ENCODE peak calls at places on chromosomes 11 and 22, in five cellular contexts. K is lower lobe of right lung, H is left ventricle myocardium inferior, R is coronary artery, C is epithelial cell of proximal tubule. N is an unnamed sample.

GRCh38 chr11:13229136-13229535 is 48.5 kb upstream of the BMAL1 start:
- DNase-seq in K (no peak), H (no peak), R (no peak), C (no peak), N (no peak)

GRCh38 chr11:69249641-69250502 is 44.1 kb upstream of the MYEOV start:
- DNase-seq in K (peak; percentile 75), H (no peak), R (no peak), C (no peak), N (no peak)

GRCh38 chr11:64093233-64094039 is 57.7 kb downstream of the FLRT1 start:
- DNase-seq in K (no peak), H (no peak), R (no peak), C (no peak), N (no peak)

GRCh38 chr11:44857490-44857889 is 93.2 kb downstream of the TP53I11 start:
- DNase-seq in K (no peak), H (peak; percentile 36), R (no peak), C (no peak), N (no peak)

GRCh38 chr22:19868773-19869471 is 14.2 kb upstream of the GNB1L start:
- DNase-seq in K (peak; percentile 36), H (peak; percentile 6), R (no peak), C (no peak), N (peak; percentile 56)

GRCh38 chr11:3890014-3890413 is 34.5 kb downstream of the STIM1 start:
- DNase-seq in K (no peak), H (no peak), R (no peak), C (no peak), N (no peak)

GRCh38 chr11:77086521-77087472 is 15.8 kb upstream of the OMP start:
- DNase-seq in K (peak; percentile 41), H (peak; percentile 11), R (no peak), C (no peak), N (peak; percentile 51)

GRCh38 chr11:115607621-115608191 is 103.5 kb upstream of the CADM1 start:
- DNase-seq in K (no peak), H (peak; percentile 67), R (no peak), C (no peak), N (no peak)

GRCh38 chr11:11027271-11027670 is 169.4 kb upstream of the ZBED5 start:
- DNase-seq in K (no peak), H (no peak), R (no peak), C (no peak), N (no peak)

GRCh38 chr22:49208003-49208402 is 619.7 kb downstream of the BRD1 start:
- DNase-seq in K (no peak), H (no peak), R (peak; percentile 53), C (no peak), N (no peak)

GRCh38 chr11:65215441-65216076 is 33.8 kb downstream of the CAPN1 start:
- DNase-seq in K (no peak), H (no peak), R (no peak), C (no peak), N (no peak)

GRCh38 chr11:2777396-2777795 is 77.6 kb upstream of the KCNQ1OT1 start:
- DNase-seq in K (peak; percentile 14), H (peak; percentile 7), R (peak; percentile 72), C (no peak), N (peak; percentile 65)

GRCh38 chr22:35914665-35915476 is 113.8 kb downstream of the RBFOX2 start:
- DNase-seq in K (no peak), H (no peak), R (no peak), C (peak; percentile 70), N (peak; percentile 64)

GRCh38 chr11:12234216-12234615 is 123.8 kb downstream of the MICAL2 start:
- DNase-seq in K (no peak), H (no peak), R (peak; percentile 86), C (no peak), N (no peak)

GRCh38 chr11:62124186-62125113 is 639 bp downstream of the INCENP start:
- DNase-seq in K (no peak), H (peak; percentile 32), R (peak; percentile 78), C (no peak), N (no peak)

GRCh38 chr22:38316340-38317236 is 645 bp downstream of the CSNK1E start:
- DNase-seq in K (peak; percentile 77), H (peak; percentile 72), R (peak; percentile 86), C (no peak), N (no peak)

GRCh38 chr11:61577383-61578118 is 3.3 kb downstream of the SYT7 start:
- DNase-seq in K (no peak), H (peak; percentile 48), R (no peak), C (no peak), N (no peak)

GRCh38 chr11:130070829-130071205 is 1.1 kb downstream of the APLP2 start:
- DNase-seq in K (peak; percentile 74), H (no peak), R (no peak), C (no peak), N (no peak)

GRCh38 chr11:81071641-81072040 is 1630.8 kb upstream of the TENM4 start:
- DNase-seq in K (no peak), H (no peak), R (no peak), C (no peak), N (no peak)

GRCh38 chr22:49979587-49980264 is 19.2 kb downstream of the PIM3 start:
- DNase-seq in K (peak; percentile 59), H (no peak), R (no peak), C (no peak), N (no peak)

GRCh38 chr11:113397212-113397611 is 9.6 kb downstream of the ANKK1 start:
- DNase-seq in K (no peak), H (no peak), R (peak; percentile 59), C (no peak), N (no peak)

GRCh38 chr11:29328961-29329441 is 687.8 kb downstream of the KCNA4 start:
- DNase-seq in K (no peak), H (no peak), R (no peak), C (no peak), N (peak; percentile 23)
- TF ChIP-seq CTCF in K (peak; percentile 30), H (peak; percentile 48), R (no peak), C (peak; percentile 84), N (peak; percentile 91)

GRCh38 chr22:37225481-37225880 is 13.2 kb upstream of the SSTR3 start:
- DNase-seq in K (no peak), H (no peak), R (no peak), C (no peak), N (no peak)
- TF ChIP-seq CTCF in K (no peak), H (no peak), R (no peak), C (peak; percentile 21), N (peak; percentile 46)

GRCh38 chr11:68056317-68057285 is 17.8 kb downstream of the TCIRG1 start:
- DNase-seq in K (no peak), H (no peak), R (no peak), C (no peak), N (no peak)
- TF ChIP-seq CTCF in K (no peak), H (no peak), R (no peak), C (no peak), N (no peak)

DNA sequence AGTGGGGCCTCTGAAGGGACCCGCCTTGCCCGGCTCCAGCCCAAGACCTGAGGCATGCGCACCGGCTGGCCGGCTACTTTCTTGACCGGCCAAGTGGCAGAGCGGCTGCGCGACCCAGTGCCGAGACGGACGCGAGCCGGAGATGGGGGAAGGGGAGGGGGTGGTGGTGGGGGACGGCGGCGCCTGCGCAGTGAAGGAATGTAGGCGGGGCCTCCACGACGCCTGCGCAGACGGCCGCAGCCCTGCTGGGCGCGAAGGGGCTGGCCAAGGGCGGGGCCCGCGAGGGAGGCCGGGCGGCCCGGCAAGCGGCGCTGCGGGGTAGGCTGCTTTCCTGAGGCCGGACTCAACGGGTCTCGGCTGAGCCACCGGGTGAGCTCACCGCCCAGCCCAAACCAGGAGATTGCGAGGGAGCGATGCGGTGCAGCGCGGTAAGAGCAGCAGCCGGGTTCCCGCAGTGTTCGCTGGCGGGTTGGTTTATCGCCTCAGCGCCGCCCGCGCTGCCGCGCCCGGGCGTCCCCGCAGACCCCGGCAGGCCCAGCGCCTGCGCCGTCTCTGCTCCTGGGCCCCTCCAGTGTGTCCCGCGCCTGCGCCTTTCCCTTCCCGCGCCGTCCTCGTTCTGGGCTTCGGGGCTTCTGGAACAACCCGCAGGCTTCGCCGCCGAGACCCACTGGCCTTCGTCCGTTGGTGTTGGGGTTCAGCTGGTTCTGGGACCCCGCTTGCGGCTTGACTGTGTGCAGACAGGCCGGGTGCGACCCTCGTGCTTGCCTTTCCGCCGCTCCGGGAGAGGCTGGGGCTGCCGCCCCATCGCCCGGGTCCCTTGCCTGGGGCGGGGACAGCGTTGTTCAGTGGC is at the start of gene SPECC1L:
- DNase-seq in K (peak; percentile 94), H (peak; percentile 94), R (peak; percentile 98), C (no peak), N (peak; percentile 89)
- TF ChIP-seq CTCF in K (peak; percentile 21), H (peak; percentile 39), R (no peak), C (peak; percentile 26), N (peak; percentile 9)

GRCh38 chr11:23021287-23021863 is 161.1 kb upstream of the CCDC179 start:
- DNase-seq in K (no peak), H (no peak), R (no peak), C (no peak), N (no peak)
- TF ChIP-seq CTCF in K (peak; percentile 54), H (peak; percentile 63), R (peak; percentile 40), C (peak; percentile 85), N (peak; percentile 70)